ENCODE peak calls at places on chromosomes 6 and 20, in five cellular contexts. One of them, this sample, is unnamed.

GRCh38 chr20:50535162-50535561 is 25.0 kb downstream of the PTPN1 start:
- DNase-seq in HCT116: no peak
- DNase-seq in HepG2: no peak
- DNase-seq in K562: no peak
- DNase-seq in T47D: no peak
- DNase-seq in this sample: no peak

GRCh38 chr6:5712349-5713215 is 294.1 kb downstream of the NRN1 start:
- DNase-seq in HCT116: no peak
- DNase-seq in HepG2: no peak
- DNase-seq in K562: no peak
- DNase-seq in T47D: peak
- DNase-seq in this sample: no peak

GRCh38 chr20:25071722-25072121 is 10.2 kb downstream of the VSX1 start:
- DNase-seq in HCT116: no peak
- DNase-seq in HepG2: peak
- DNase-seq in K562: no peak
- DNase-seq in T47D: no peak
- DNase-seq in this sample: peak

GRCh38 chr6:51541847-51542246 is 545.6 kb downstream of the PKHD1 start:
- DNase-seq in HCT116: no peak
- DNase-seq in HepG2: no peak
- DNase-seq in K562: no peak
- DNase-seq in T47D: peak
- DNase-seq in this sample: no peak

GRCh38 chr20:54223751-54224150 is 15.9 kb downstream of the PFDN4 start:
- DNase-seq in HCT116: no peak
- DNase-seq in HepG2: no peak
- DNase-seq in K562: no peak
- DNase-seq in T47D: no peak
- DNase-seq in this sample: no peak

GRCh38 chr6:42697268-42697655 is 25.1 kb downstream of the PRPH2 start:
- DNase-seq in HCT116: no peak
- DNase-seq in HepG2: no peak
- DNase-seq in K562: no peak
- DNase-seq in T47D: no peak
- DNase-seq in this sample: no peak

GRCh38 chr6:19599813-19600464 is 237.2 kb upstream of the ID4 start:
- DNase-seq in HCT116: no peak
- DNase-seq in HepG2: no peak
- DNase-seq in K562: no peak
- DNase-seq in T47D: no peak
- DNase-seq in this sample: no peak

GRCh38 chr6:3195695-3196497 is 31.6 kb downstream of the TUBB2B start:
- DNase-seq in HCT116: peak
- DNase-seq in HepG2: peak
- DNase-seq in K562: peak
- DNase-seq in T47D: no peak
- DNase-seq in this sample: peak

DNA sequence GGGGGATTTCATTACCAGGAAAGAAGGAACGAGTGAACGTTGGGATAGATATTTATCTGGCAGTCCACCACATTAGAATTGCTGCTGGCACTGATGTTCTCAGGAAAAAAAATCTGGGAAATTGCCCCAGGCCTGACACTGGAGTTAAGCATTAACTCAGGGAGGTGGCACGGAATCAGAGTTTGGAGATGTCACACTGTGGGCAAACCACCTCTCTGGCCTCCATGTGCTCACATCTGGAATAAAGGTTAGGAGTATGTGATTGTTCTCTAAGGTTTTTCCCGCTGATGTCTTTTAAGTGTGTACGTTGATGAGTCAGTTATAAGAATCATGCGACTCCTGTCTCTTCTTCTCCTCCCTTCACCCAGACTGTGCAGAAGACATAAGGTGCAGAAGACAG is 7.9 kb downstream of the TGM3 start:
- DNase-seq in HCT116: no peak
- DNase-seq in HepG2: no peak
- DNase-seq in K562: no peak
- DNase-seq in T47D: no peak
- DNase-seq in this sample: no peak
- TF ChIP-seq JUND in HCT116: no peak
- TF ChIP-seq JUND in HepG2: no peak
- TF ChIP-seq JUND in K562: no peak
- TF ChIP-seq JUND in T47D: no peak
- TF ChIP-seq JUND in this sample: no peak

DNA sequence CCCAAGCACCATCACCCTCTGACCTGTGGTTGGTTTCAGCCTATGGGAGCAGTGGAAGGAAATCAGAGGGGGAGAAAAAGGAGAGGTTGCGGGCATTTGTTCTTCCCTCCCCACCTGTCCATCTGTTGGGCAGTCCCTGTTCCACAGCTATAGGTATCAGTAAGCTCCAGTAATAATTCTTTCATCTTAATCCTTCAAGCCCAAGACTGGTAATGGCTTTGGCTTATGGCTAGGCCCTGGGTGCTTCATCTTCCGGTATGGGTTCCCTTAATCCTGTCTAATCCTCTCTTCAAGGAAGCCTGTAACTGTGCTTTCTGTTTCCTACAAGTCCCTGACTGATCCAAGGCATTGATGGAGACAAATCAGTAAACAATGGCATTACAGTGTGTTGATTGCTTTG is 42.2 kb upstream of the STK35 start:
- DNase-seq in HCT116: no peak
- DNase-seq in HepG2: no peak
- DNase-seq in K562: no peak
- DNase-seq in T47D: no peak
- DNase-seq in this sample: no peak
- TF ChIP-seq JUND in HCT116: no peak
- TF ChIP-seq JUND in HepG2: no peak
- TF ChIP-seq JUND in K562: no peak
- TF ChIP-seq JUND in T47D: no peak
- TF ChIP-seq JUND in this sample: no peak

GRCh38 chr6:150297327-150298028 is 71.3 kb upstream of the IYD start:
- DNase-seq in HCT116: no peak
- DNase-seq in HepG2: no peak
- DNase-seq in K562: peak
- DNase-seq in T47D: no peak
- DNase-seq in this sample: no peak
- TF ChIP-seq JUND in HCT116: no peak
- TF ChIP-seq JUND in HepG2: no peak
- TF ChIP-seq JUND in K562: peak
- TF ChIP-seq JUND in T47D: no peak
- TF ChIP-seq JUND in this sample: no peak

GRCh38 chr6:21386744-21387143 is 206.8 kb upstream of the SOX4 start:
- DNase-seq in HCT116: no peak
- DNase-seq in HepG2: peak
- DNase-seq in K562: no peak
- DNase-seq in T47D: peak
- DNase-seq in this sample: no peak
- TF ChIP-seq JUND in HCT116: no peak
- TF ChIP-seq JUND in HepG2: no peak
- TF ChIP-seq JUND in K562: peak
- TF ChIP-seq JUND in T47D: no peak
- TF ChIP-seq JUND in this sample: no peak

GRCh38 chr6:169170583-169170955 is 83.1 kb downstream of the THBS2 start:
- DNase-seq in HCT116: no peak
- DNase-seq in HepG2: no peak
- DNase-seq in K562: no peak
- DNase-seq in T47D: no peak
- DNase-seq in this sample: no peak
- TF ChIP-seq JUND in HCT116: no peak
- TF ChIP-seq JUND in HepG2: no peak
- TF ChIP-seq JUND in K562: no peak
- TF ChIP-seq JUND in T47D: no peak
- TF ChIP-seq JUND in this sample: no peak

DNA sequence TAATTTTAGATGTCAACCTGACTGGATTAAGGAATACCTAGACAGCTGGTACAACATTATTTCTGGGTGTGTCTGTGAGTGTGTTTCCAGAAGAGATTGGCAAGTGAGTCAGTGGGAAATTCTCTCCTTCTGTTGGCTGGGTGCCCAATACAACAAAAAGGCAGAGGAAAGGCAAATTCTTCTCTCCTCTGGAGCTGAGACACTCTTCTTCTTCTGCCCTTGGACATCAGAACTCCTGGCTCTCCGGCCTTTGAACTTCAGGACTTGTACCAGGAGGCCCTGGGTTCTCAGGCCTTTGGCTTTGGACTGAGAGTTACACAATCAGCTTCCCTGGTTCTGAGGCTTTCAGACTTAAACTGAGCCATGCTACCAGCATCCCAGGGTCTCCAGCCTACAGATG is 7.8 kb upstream of the BTN3A1 start:
- DNase-seq in HCT116: peak
- DNase-seq in HepG2: peak
- DNase-seq in K562: no peak
- DNase-seq in T47D: peak
- DNase-seq in this sample: no peak
- TF ChIP-seq JUND in HCT116: peak
- TF ChIP-seq JUND in HepG2: no peak
- TF ChIP-seq JUND in K562: no peak
- TF ChIP-seq JUND in T47D: no peak
- TF ChIP-seq JUND in this sample: no peak

GRCh38 chr6:134223761-134224445 is 94.0 kb downstream of the SGK1 start:
- DNase-seq in HCT116: no peak
- DNase-seq in HepG2: no peak
- DNase-seq in K562: no peak
- DNase-seq in T47D: no peak
- DNase-seq in this sample: no peak
- TF ChIP-seq JUND in HCT116: no peak
- TF ChIP-seq JUND in HepG2: no peak
- TF ChIP-seq JUND in K562: no peak
- TF ChIP-seq JUND in T47D: no peak
- TF ChIP-seq JUND in this sample: no peak

GRCh38 chr6:164347455-164347854 is 932.9 kb downstream of the QKI start:
- DNase-seq in HCT116: no peak
- DNase-seq in HepG2: no peak
- DNase-seq in K562: peak
- DNase-seq in T47D: no peak
- DNase-seq in this sample: no peak

GRCh38 chr6:164345856-164346496 is 931.5 kb downstream of the QKI start:
- DNase-seq in HCT116: no peak
- DNase-seq in HepG2: no peak
- DNase-seq in K562: no peak
- DNase-seq in T47D: no peak
- DNase-seq in this sample: no peak

GRCh38 chr6:164344801-164345291 is 930.3 kb downstream of the QKI start:
- DNase-seq in HCT116: no peak
- DNase-seq in HepG2: no peak
- DNase-seq in K562: no peak
- DNase-seq in T47D: peak
- DNase-seq in this sample: peak

GRCh38 chr6:164346631-164347030 is 932.1 kb downstream of the QKI start:
- DNase-seq in HCT116: no peak
- DNase-seq in HepG2: no peak
- DNase-seq in K562: peak
- DNase-seq in T47D: no peak
- DNase-seq in this sample: no peak

GRCh38 chr6:164345340-164345739 is 930.8 kb downstream of the QKI start:
- DNase-seq in HCT116: no peak
- DNase-seq in HepG2: no peak
- DNase-seq in K562: no peak
- DNase-seq in T47D: no peak
- DNase-seq in this sample: no peak
- TF ChIP-seq JUND in HCT116: no peak
- TF ChIP-seq JUND in HepG2: no peak
- TF ChIP-seq JUND in K562: no peak
- TF ChIP-seq JUND in T47D: no peak
- TF ChIP-seq JUND in this sample: no peak

DNA sequence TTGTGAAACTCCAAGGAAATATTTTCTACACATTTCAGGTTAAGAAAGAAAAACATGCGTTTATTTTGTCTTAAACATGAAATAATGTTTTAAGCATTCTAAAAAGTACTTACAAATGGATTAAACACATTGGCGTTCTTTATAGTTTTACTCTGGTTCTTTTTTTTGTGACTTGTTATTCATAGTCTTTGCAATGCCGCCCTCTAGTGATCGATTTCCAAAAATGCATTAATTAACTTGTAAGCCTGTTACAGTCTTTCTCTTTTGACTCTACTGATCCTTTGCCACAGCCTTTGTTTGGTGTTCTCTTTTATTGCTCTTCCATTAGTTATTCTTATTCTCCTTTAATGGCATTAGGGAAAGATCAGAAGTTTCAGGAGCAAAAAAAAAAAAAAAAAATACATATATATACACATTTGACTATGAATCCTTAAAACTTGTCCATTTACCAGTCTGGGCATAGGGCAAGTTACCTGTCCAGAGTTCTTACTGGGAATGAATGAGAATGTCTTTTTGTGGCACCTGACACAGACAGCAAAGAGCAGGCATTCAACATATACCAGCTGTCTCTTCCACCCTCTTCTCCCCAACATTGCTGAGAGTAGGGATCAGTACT is 59.9 kb downstream of the MACROD2 start:
- DNase-seq in HCT116: peak
- DNase-seq in HepG2: peak
- DNase-seq in K562: peak
- DNase-seq in T47D: peak
- DNase-seq in this sample: no peak
- TF ChIP-seq JUND in HCT116: no peak
- TF ChIP-seq JUND in HepG2: no peak
- TF ChIP-seq JUND in K562: no peak
- TF ChIP-seq JUND in T47D: no peak
- TF ChIP-seq JUND in this sample: no peak